ENCODE peak calls at places on chromosomes 11 and 22, in nine cellular contexts. K, S, U, J, V, L, B, M and P are unnamed samples. For H3K27me3 and H3K36me3, the result is how much of the 10 kb centered on the place peaks cover.

GRCh38 chr11:104327864-104328513 is 164.0 kb upstream of the PDGFD start:
- DNase-seq in S (no peak), J (peak), V (no peak), B (no peak), L (no peak), U (no peak), K (no peak), M (no peak), P (no peak)

GRCh38 chr22:49648053-49648452 is 179.6 kb downstream of the BRD1 start:
- DNase-seq in K (no peak), U (no peak), V (no peak), S (no peak), L (no peak), J (no peak), M (no peak), B (no peak), P (no peak)

GRCh38 chr22:48800886-48801607 is 1026.6 kb downstream of the BRD1 start:
- DNase-seq in V (no peak), U (no peak), B (no peak), L (no peak), S (no peak), J (no peak), M (no peak), K (no peak), P (no peak)

GRCh38 chr11:86715611-86716010 is 43.2 kb upstream of the ME3 start:
- DNase-seq in M (no peak), S (no peak), J (no peak), B (no peak), V (no peak), U (no peak), L (peak), K (no peak), P (no peak)

GRCh38 chr22:50531546-50532352 is 1.9 kb upstream of the TYMP start:
- DNase-seq in K (peak), V (peak), L (peak), U (no peak), S (no peak), M (peak), B (peak), J (peak), P (peak)

GRCh38 chr11:22244986-22245592 is 52.2 kb downstream of the ANO5 start:
- DNase-seq in B (peak), M (no peak), J (peak), U (peak), V (peak), K (peak), L (peak), S (peak), P (no peak)

GRCh38 chr22:37166675-37167066 is 17.0 kb upstream of the IL2RB start:
- DNase-seq in K (peak), M (peak), J (peak), V (peak), S (peak), U (peak), B (peak), L (peak), P (peak)

GRCh38 chr11:109123811-109124787 is 297.9 kb upstream of the C11orf87 start:
- DNase-seq in J (peak), L (peak), S (no peak), U (no peak), K (no peak), V (no peak), B (no peak), M (no peak), P (no peak)

GRCh38 chr11:41056892-41057569 is 402.4 kb downstream of the LRRC4C start:
- DNase-seq in M (no peak), J (no peak), K (no peak), B (no peak), S (no peak), U (no peak), L (no peak), V (no peak), P (no peak)

GRCh38 chr22:35476341-35476740 is 64.3 kb upstream of the RASD2 start:
- DNase-seq in L (no peak), J (no peak), U (no peak), S (no peak), K (no peak), M (no peak), B (no peak), V (no peak), P (no peak)

GRCh38 chr11:109208116-109208515 is 213.9 kb upstream of the C11orf87 start:
- DNase-seq in K (no peak), U (no peak), L (no peak), V (no peak), S (no peak), J (no peak), M (no peak), B (no peak), P (no peak)

GRCh38 chr22:31083923-31084810 is 3.0 kb downstream of the SMTN start:
- DNase-seq in V (peak), M (no peak), S (no peak), K (no peak), L (no peak), B (no peak), J (no peak), U (no peak), P (no peak)

GRCh38 chr22:49826603-49827306 is 918 bp downstream of the BRD1 start:
- DNase-seq in J (peak), U (peak), V (peak), M (peak), L (peak), K (no peak), B (no peak), S (peak), P (peak)

DNA sequence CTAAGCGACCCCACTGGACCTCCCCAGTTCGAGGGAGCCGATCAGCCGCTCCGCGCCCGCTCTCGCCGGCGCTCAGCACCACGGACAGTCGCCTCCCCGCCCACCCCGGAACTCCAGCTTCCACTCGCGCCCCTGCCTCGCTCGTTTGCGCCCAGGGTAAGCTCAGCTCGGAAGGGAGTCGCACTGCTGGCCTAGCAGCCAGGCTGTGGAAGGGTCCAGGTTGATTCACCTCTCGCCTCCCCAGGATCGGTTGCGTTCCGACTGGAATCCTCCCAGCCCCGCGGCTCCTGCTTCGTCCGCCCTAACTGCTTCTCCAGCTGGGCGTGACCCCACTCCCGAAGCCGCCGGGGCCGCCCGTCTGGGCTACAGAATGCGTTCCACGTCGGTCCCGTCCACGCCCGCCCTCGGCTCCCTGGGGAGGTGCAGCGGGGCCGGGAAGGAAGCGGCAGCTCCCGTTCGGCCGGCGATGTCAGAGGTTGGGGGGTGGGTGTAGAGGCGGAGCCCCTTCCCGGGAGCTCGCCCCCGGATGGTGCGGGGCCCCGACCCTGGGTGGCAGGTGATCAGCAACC is 343 bp downstream of the SCN3B start:
- DNase-seq in S (peak), K (no peak), J (peak), L (peak), U (no peak), B (peak), M (no peak), V (peak), P (peak)
- TF ChIP-seq CTCF in S (no peak), K (no peak), J (no peak), L (no peak), U (no peak), B (no peak), M (no peak), V (no peak), P (no peak)

GRCh38 chr11:20205807-20206206 is 45.5 kb upstream of the DBX1 start:
- DNase-seq in K (no peak), V (no peak), J (no peak), L (no peak), S (no peak), M (no peak), U (no peak), B (no peak), P (no peak)
- H3K27me3 ChIP-seq in K (under half), V (half or more), J (half or more), L (half or more), S (under half), M (under half), U (under half), B (half or more), P (under half)

GRCh38 chr22:45450101-45450785 is 36.8 kb downstream of the RIBC2 start:
- DNase-seq in B (no peak), K (no peak), S (no peak), U (no peak), J (no peak), V (no peak), L (no peak), M (no peak), P (no peak)
- H3K36me3 ChIP-seq in B (under half), K (under half), S (under half), U (under half), J (under half), V (under half), L (under half), M (under half), P (under half)

DNA sequence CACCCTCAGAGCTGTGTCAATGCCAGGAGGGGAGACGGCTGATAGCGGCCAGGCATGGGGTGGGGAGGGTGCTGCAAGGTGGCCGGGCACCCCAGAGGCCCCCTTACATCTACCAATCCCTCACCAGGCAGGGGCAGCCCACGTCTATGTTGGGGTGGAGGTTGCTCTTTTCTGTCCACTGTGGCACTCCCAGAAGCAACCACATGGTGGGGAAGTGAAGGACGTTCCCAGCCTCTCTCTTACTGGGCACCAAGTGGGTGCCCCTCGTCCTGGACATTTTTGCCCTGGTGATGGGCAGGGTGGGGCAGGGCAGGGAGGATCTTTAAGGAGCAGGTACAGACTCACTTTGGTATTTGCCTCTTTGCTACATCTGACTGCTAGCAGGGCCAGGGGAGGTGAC is 47.5 kb downstream of the NECTIN1 start:
- DNase-seq in M (no peak), B (no peak), V (no peak), S (no peak), L (no peak), J (no peak), K (no peak), U (no peak), P (no peak)
- TF ChIP-seq CTCF in M (no peak), B (peak), V (no peak), S (peak), L (peak), J (peak), K (no peak), U (no peak), P (peak)

GRCh38 chr11:128857341-128857740 is 9.8 kb downstream of the KCNJ1 start:
- DNase-seq in L (no peak), U (no peak), B (no peak), V (no peak), S (no peak), M (no peak), K (no peak), J (no peak), P (no peak)
- H3K27me3 ChIP-seq in L (under half), U (under half), B (under half), V (under half), S (under half), M (under half), K (under half), J (under half), P (under half)

GRCh38 chr11:57804466-57804865 is 42.9 kb downstream of the CTNND1 start:
- DNase-seq in M (no peak), B (no peak), U (no peak), L (no peak), J (no peak), V (no peak), K (no peak), S (no peak), P (no peak)
- H3K36me3 ChIP-seq in M (under half), B (half or more), U (under half), L (half or more), J (half or more), V (under half), K (half or more), S (half or more), P (under half)

GRCh38 chr11:131870305-131870704 is 499.9 kb downstream of the NTM start:
- DNase-seq in S (no peak), M (no peak), J (no peak), L (no peak), K (no peak), B (no peak), V (no peak), U (no peak), P (no peak)

GRCh38 chr11:131866535-131867400 is 496.4 kb downstream of the NTM start:
- DNase-seq in K (no peak), J (no peak), L (peak), B (no peak), V (no peak), M (no peak), S (no peak), U (no peak), P (no peak)

GRCh38 chr11:131865860-131866259 is 495.4 kb downstream of the NTM start:
- DNase-seq in S (no peak), U (no peak), V (no peak), M (no peak), L (no peak), J (no peak), K (no peak), B (no peak), P (no peak)

GRCh38 chr11:131868769-131869482 is 498.5 kb downstream of the NTM start:
- DNase-seq in L (no peak), S (no peak), M (no peak), B (no peak), U (no peak), J (no peak), V (no peak), K (no peak), P (no peak)

DNA sequence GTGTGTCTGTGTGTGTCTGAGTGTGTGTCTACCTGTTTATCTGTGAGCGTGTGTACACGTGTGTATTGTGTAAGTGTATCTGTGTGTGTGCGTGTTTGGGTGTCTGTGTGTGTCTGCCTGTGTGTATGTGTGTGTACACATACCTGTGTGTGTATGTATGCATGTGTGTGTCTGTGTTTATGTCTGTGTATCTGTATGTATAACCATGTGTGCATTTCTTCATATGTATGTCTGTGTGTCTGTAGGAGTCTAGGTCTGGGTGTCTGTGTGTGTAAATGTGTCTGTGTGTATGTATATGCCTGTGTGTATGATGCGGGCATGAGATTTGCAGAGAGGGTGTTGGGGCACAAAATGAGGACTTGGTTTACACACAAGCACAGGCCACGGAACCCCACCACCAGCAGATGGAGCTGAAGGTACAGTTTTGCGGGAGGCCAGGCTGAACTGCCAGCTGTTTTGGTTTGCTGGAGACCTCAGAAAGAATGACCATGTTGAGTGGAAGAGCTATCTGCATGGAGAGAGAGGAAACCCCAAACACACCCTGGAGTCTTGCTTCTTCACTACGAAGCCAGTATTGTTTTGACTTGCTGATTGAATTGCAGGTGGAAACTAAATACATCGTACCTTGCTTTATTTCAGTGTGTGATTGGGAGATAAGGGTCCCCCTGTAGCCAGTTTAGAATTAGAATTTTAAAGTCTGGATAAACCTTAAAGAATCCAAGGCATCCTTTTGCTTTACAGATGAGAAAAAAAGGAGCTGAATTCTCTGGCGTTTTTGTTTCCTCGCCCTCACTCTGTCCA is 497.2 kb downstream of the NTM start:
- DNase-seq in S (peak), L (peak), U (peak), V (peak), K (peak), J (peak), B (peak), M (peak), P (peak)
- TF ChIP-seq CTCF in S (peak), L (peak), U (peak), V (peak), K (peak), J (peak), B (peak), M (peak), P (peak)

GRCh38 chr11:117950999-117951961 is 22.1 kb upstream of the TMPRSS13 start:
- DNase-seq in J (no peak), V (peak), M (no peak), K (peak), S (no peak), L (no peak), B (no peak), U (peak), P (no peak)
- H3K27me3 ChIP-seq in J (under half), V (under half), M (under half), K (under half), S (under half), L (under half), B (half or more), U (under half), P (under half)